ENCODE peak calls at places on chromosome 22, in ten cellular contexts. One of them, this sample, is unnamed.

GRCh38 chr22:17501679-17502285 is 61.5 kb upstream of the SLC25A18 start:
- DNase-seq in Daoy: peak; percentile 56
- DNase-seq in BE2C: peak; percentile 22
- DNase-seq in anterior cingulate cortex: no peak
- DNase-seq in activated CD8-positive, alpha-beta T cell treated with anti-CD3 and anti-CD28 coated beads for 36 hours: peak; percentile 34
- DNase-seq in stimulated activated CD4-positive, alpha-beta T cell treated with anti-CD3 and anti-CD28 coated beads, Interleukin-12 subunit alpha, Interleukin-12 subunit beta, amount 100 ng/mL, for 48 hours: peak; percentile 3
- DNase-seq in KBM-7: peak; percentile 84
- DNase-seq in nucleus accumbens: no peak
- DNase-seq in NCI-H345: peak; percentile 52
- DNase-seq in mucosa of gallbladder: peak; percentile 42
- DNase-seq in this sample: no peak

GRCh38 chr22:35568751-35569725 is 28.4 kb downstream of the RASD2 start:
- DNase-seq in NCI-H345: peak; percentile 42
- DNase-seq in BE2C: no peak
- DNase-seq in activated CD8-positive, alpha-beta T cell treated with anti-CD3 and anti-CD28 coated beads for 36 hours: no peak
- DNase-seq in anterior cingulate cortex: no peak
- DNase-seq in mucosa of gallbladder: no peak
- DNase-seq in stimulated activated CD4-positive, alpha-beta T cell treated with anti-CD3 and anti-CD28 coated beads, Interleukin-12 subunit alpha, Interleukin-12 subunit beta, amount 100 ng/mL, for 48 hours: no peak
- DNase-seq in nucleus accumbens: no peak
- DNase-seq in Daoy: peak; percentile 71
- DNase-seq in KBM-7: no peak
- DNase-seq in this sample: no peak

GRCh38 chr22:37239336-37240239 is 4.5 kb downstream of the RAC2 start:
- DNase-seq in nucleus accumbens: no peak
- DNase-seq in activated CD8-positive, alpha-beta T cell treated with anti-CD3 and anti-CD28 coated beads for 36 hours: no peak
- DNase-seq in anterior cingulate cortex: no peak
- DNase-seq in BE2C: no peak
- DNase-seq in NCI-H345: no peak
- DNase-seq in Daoy: no peak
- DNase-seq in mucosa of gallbladder: no peak
- DNase-seq in KBM-7: no peak
- DNase-seq in stimulated activated CD4-positive, alpha-beta T cell treated with anti-CD3 and anti-CD28 coated beads, Interleukin-12 subunit alpha, Interleukin-12 subunit beta, amount 100 ng/mL, for 48 hours: no peak
- DNase-seq in this sample: no peak

GRCh38 chr22:27438271-27438980 is 363.1 kb downstream of the MN1 start:
- DNase-seq in stimulated activated CD4-positive, alpha-beta T cell treated with anti-CD3 and anti-CD28 coated beads, Interleukin-12 subunit alpha, Interleukin-12 subunit beta, amount 100 ng/mL, for 48 hours: no peak
- DNase-seq in BE2C: peak; percentile 73
- DNase-seq in mucosa of gallbladder: peak; percentile 23
- DNase-seq in nucleus accumbens: peak; percentile 20
- DNase-seq in anterior cingulate cortex: no peak
- DNase-seq in KBM-7: no peak
- DNase-seq in Daoy: no peak
- DNase-seq in NCI-H345: peak; percentile 30
- DNase-seq in activated CD8-positive, alpha-beta T cell treated with anti-CD3 and anti-CD28 coated beads for 36 hours: no peak
- DNase-seq in this sample: no peak

GRCh38 chr22:48827228-48827810 is 1000.4 kb downstream of the BRD1 start:
- DNase-seq in stimulated activated CD4-positive, alpha-beta T cell treated with anti-CD3 and anti-CD28 coated beads, Interleukin-12 subunit alpha, Interleukin-12 subunit beta, amount 100 ng/mL, for 48 hours: no peak
- DNase-seq in Daoy: peak; percentile 80
- DNase-seq in KBM-7: no peak
- DNase-seq in anterior cingulate cortex: no peak
- DNase-seq in BE2C: no peak
- DNase-seq in activated CD8-positive, alpha-beta T cell treated with anti-CD3 and anti-CD28 coated beads for 36 hours: no peak
- DNase-seq in NCI-H345: peak; percentile 86
- DNase-seq in mucosa of gallbladder: no peak
- DNase-seq in nucleus accumbens: no peak
- DNase-seq in this sample: no peak

GRCh38 chr22:31637375-31637937 is 24.6 kb downstream of the PISD start:
- DNase-seq in stimulated activated CD4-positive, alpha-beta T cell treated with anti-CD3 and anti-CD28 coated beads, Interleukin-12 subunit alpha, Interleukin-12 subunit beta, amount 100 ng/mL, for 48 hours: no peak
- DNase-seq in nucleus accumbens: no peak
- DNase-seq in anterior cingulate cortex: no peak
- DNase-seq in BE2C: no peak
- DNase-seq in Daoy: no peak
- DNase-seq in activated CD8-positive, alpha-beta T cell treated with anti-CD3 and anti-CD28 coated beads for 36 hours: no peak
- DNase-seq in mucosa of gallbladder: no peak
- DNase-seq in NCI-H345: no peak
- DNase-seq in KBM-7: peak; percentile 76
- DNase-seq in this sample: no peak

GRCh38 chr22:35335936-35336781 is 36.5 kb downstream of the TOM1 start:
- DNase-seq in stimulated activated CD4-positive, alpha-beta T cell treated with anti-CD3 and anti-CD28 coated beads, Interleukin-12 subunit alpha, Interleukin-12 subunit beta, amount 100 ng/mL, for 48 hours: no peak
- DNase-seq in activated CD8-positive, alpha-beta T cell treated with anti-CD3 and anti-CD28 coated beads for 36 hours: no peak
- DNase-seq in KBM-7: no peak
- DNase-seq in Daoy: no peak
- DNase-seq in anterior cingulate cortex: no peak
- DNase-seq in NCI-H345: no peak
- DNase-seq in mucosa of gallbladder: peak; percentile 71
- DNase-seq in nucleus accumbens: no peak
- DNase-seq in BE2C: peak; percentile 40
- DNase-seq in this sample: no peak

GRCh38 chr22:46710842-46711241 is 27.2 kb downstream of the CERK start:
- DNase-seq in anterior cingulate cortex: no peak
- DNase-seq in BE2C: no peak
- DNase-seq in activated CD8-positive, alpha-beta T cell treated with anti-CD3 and anti-CD28 coated beads for 36 hours: no peak
- DNase-seq in nucleus accumbens: no peak
- DNase-seq in NCI-H345: no peak
- DNase-seq in Daoy: no peak
- DNase-seq in KBM-7: no peak
- DNase-seq in mucosa of gallbladder: no peak
- DNase-seq in stimulated activated CD4-positive, alpha-beta T cell treated with anti-CD3 and anti-CD28 coated beads, Interleukin-12 subunit alpha, Interleukin-12 subunit beta, amount 100 ng/mL, for 48 hours: no peak
- DNase-seq in this sample: no peak

GRCh38 chr22:44449061-44449682 is 48.9 kb downstream of the RTL6 start:
- DNase-seq in KBM-7: peak; percentile 19
- DNase-seq in stimulated activated CD4-positive, alpha-beta T cell treated with anti-CD3 and anti-CD28 coated beads, Interleukin-12 subunit alpha, Interleukin-12 subunit beta, amount 100 ng/mL, for 48 hours: no peak
- DNase-seq in NCI-H345: no peak
- DNase-seq in BE2C: no peak
- DNase-seq in activated CD8-positive, alpha-beta T cell treated with anti-CD3 and anti-CD28 coated beads for 36 hours: no peak
- DNase-seq in nucleus accumbens: peak; percentile 12
- DNase-seq in anterior cingulate cortex: no peak
- DNase-seq in mucosa of gallbladder: no peak
- DNase-seq in Daoy: peak; percentile 93
- DNase-seq in this sample: no peak

GRCh38 chr22:43235445-43236400 is 48.8 kb upstream of the TTLL12 start:
- DNase-seq in NCI-H345: no peak
- DNase-seq in stimulated activated CD4-positive, alpha-beta T cell treated with anti-CD3 and anti-CD28 coated beads, Interleukin-12 subunit alpha, Interleukin-12 subunit beta, amount 100 ng/mL, for 48 hours: no peak
- DNase-seq in activated CD8-positive, alpha-beta T cell treated with anti-CD3 and anti-CD28 coated beads for 36 hours: no peak
- DNase-seq in nucleus accumbens: no peak
- DNase-seq in KBM-7: no peak
- DNase-seq in Daoy: no peak
- DNase-seq in anterior cingulate cortex: no peak
- DNase-seq in BE2C: peak; percentile 40
- DNase-seq in mucosa of gallbladder: no peak
- DNase-seq in this sample: no peak

GRCh38 chr22:39287076-39287743 is 32.2 kb downstream of the RPL3 start:
- DNase-seq in anterior cingulate cortex: no peak
- DNase-seq in stimulated activated CD4-positive, alpha-beta T cell treated with anti-CD3 and anti-CD28 coated beads, Interleukin-12 subunit alpha, Interleukin-12 subunit beta, amount 100 ng/mL, for 48 hours: no peak
- DNase-seq in mucosa of gallbladder: no peak
- DNase-seq in KBM-7: peak; percentile 75
- DNase-seq in NCI-H345: no peak
- DNase-seq in nucleus accumbens: no peak
- DNase-seq in Daoy: no peak
- DNase-seq in BE2C: no peak
- DNase-seq in activated CD8-positive, alpha-beta T cell treated with anti-CD3 and anti-CD28 coated beads for 36 hours: no peak
- DNase-seq in this sample: no peak

GRCh38 chr22:38193580-38193979 is 8.2 kb upstream of the MAFF start:
- DNase-seq in nucleus accumbens: no peak
- DNase-seq in Daoy: no peak
- DNase-seq in BE2C: no peak
- DNase-seq in activated CD8-positive, alpha-beta T cell treated with anti-CD3 and anti-CD28 coated beads for 36 hours: no peak
- DNase-seq in stimulated activated CD4-positive, alpha-beta T cell treated with anti-CD3 and anti-CD28 coated beads, Interleukin-12 subunit alpha, Interleukin-12 subunit beta, amount 100 ng/mL, for 48 hours: no peak
- DNase-seq in NCI-H345: no peak
- DNase-seq in anterior cingulate cortex: no peak
- DNase-seq in KBM-7: peak; percentile 40
- DNase-seq in mucosa of gallbladder: no peak
- DNase-seq in this sample: no peak

This sample was measured in lung.